ENCODE peak calls at places on chromosome X, in five cellular contexts. One of them, this sample, is unnamed.

GRCh38 chrX:134622056-134622812 is 36.0 kb downstream of the PLAC1 start:
- DNase-seq in H9: peak
- DNase-seq in progenitor cell of endocrine pancreas: no peak
- DNase-seq in hypothalamus: no peak
- DNase-seq in HTR-8/SVneo: peak
- DNase-seq in this sample: peak

GRCh38 chrX:47166126-47166525 is 21.1 kb downstream of the RBM10 start:
- DNase-seq in H9: no peak
- DNase-seq in progenitor cell of endocrine pancreas: no peak
- DNase-seq in hypothalamus: no peak
- DNase-seq in HTR-8/SVneo: no peak
- DNase-seq in this sample: no peak

GRCh38 chrX:75210602-75211001 is 54.5 kb upstream of the ABCB7 start:
- DNase-seq in H9: no peak
- DNase-seq in progenitor cell of endocrine pancreas: no peak
- DNase-seq in hypothalamus: no peak
- DNase-seq in HTR-8/SVneo: no peak
- DNase-seq in this sample: no peak

GRCh38 chrX:133674726-133675470 is 259.6 kb upstream of the GPC4 start:
- DNase-seq in H9: peak
- DNase-seq in progenitor cell of endocrine pancreas: no peak
- DNase-seq in hypothalamus: no peak
- DNase-seq in HTR-8/SVneo: no peak
- DNase-seq in this sample: no peak

GRCh38 chrX:153708415-153708814 is 15.8 kb downstream of the BCAP31 start:
- DNase-seq in H9: peak
- DNase-seq in progenitor cell of endocrine pancreas: peak
- DNase-seq in hypothalamus: peak
- DNase-seq in HTR-8/SVneo: peak
- DNase-seq in this sample: peak

GRCh38 chrX:39214380-39215126 is 413.3 kb downstream of the MID1IP1 start:
- DNase-seq in H9: no peak
- DNase-seq in progenitor cell of endocrine pancreas: no peak
- DNase-seq in hypothalamus: peak
- DNase-seq in HTR-8/SVneo: no peak
- DNase-seq in this sample: no peak

GRCh38 chrX:43592597-43592996 is 63.5 kb upstream of the MAOA start:
- DNase-seq in H9: no peak
- DNase-seq in progenitor cell of endocrine pancreas: no peak
- DNase-seq in hypothalamus: no peak
- DNase-seq in HTR-8/SVneo: no peak
- DNase-seq in this sample: no peak

GRCh38 chrX:53831662-53832635 is 145.4 kb upstream of the HUWE1 start:
- DNase-seq in H9: peak
- DNase-seq in progenitor cell of endocrine pancreas: no peak
- DNase-seq in hypothalamus: no peak
- DNase-seq in HTR-8/SVneo: peak
- DNase-seq in this sample: no peak

GRCh38 chrX:131277543-131278115 is 11.5 kb downstream of the IGSF1 start:
- DNase-seq in H9: no peak
- DNase-seq in progenitor cell of endocrine pancreas: no peak
- DNase-seq in hypothalamus: no peak
- DNase-seq in HTR-8/SVneo: no peak
- DNase-seq in this sample: no peak

GRCh38 chrX:39871648-39872047 is 226.1 kb downstream of the BCOR start:
- DNase-seq in H9: no peak
- DNase-seq in progenitor cell of endocrine pancreas: no peak
- DNase-seq in hypothalamus: no peak
- DNase-seq in HTR-8/SVneo: no peak
- DNase-seq in this sample: no peak

GRCh38 chrX:125378205-125378604 is 58.5 kb downstream of the TEX13C start:
- DNase-seq in H9: no peak
- DNase-seq in progenitor cell of endocrine pancreas: no peak
- DNase-seq in hypothalamus: no peak
- DNase-seq in HTR-8/SVneo: peak
- DNase-seq in this sample: no peak

GRCh38 chrX:41409006-41409405 is 38.1 kb upstream of the NYX start:
- DNase-seq in H9: no peak
- DNase-seq in progenitor cell of endocrine pancreas: no peak
- DNase-seq in hypothalamus: no peak
- DNase-seq in HTR-8/SVneo: no peak
- DNase-seq in this sample: no peak

GRCh38 chrX:17413228-17413627 is 38.2 kb downstream of the NHS start:
- DNase-seq in H9: no peak
- DNase-seq in progenitor cell of endocrine pancreas: no peak
- DNase-seq in hypothalamus: no peak
- DNase-seq in HTR-8/SVneo: peak
- DNase-seq in this sample: no peak

GRCh38 chrX:151966236-151966635 is 8.2 kb downstream of the GABRE start:
- DNase-seq in H9: no peak
- DNase-seq in progenitor cell of endocrine pancreas: no peak
- DNase-seq in hypothalamus: no peak
- DNase-seq in HTR-8/SVneo: no peak
- DNase-seq in this sample: no peak

GRCh38 chrX:106286053-106286650 is 118.0 kb downstream of the PWWP3B start:
- DNase-seq in H9: no peak
- DNase-seq in progenitor cell of endocrine pancreas: no peak
- DNase-seq in hypothalamus: no peak
- DNase-seq in HTR-8/SVneo: no peak
- DNase-seq in this sample: no peak

GRCh38 chrX:1444896-1445480 is 7.7 kb downstream of the ASMTL start:
- DNase-seq in H9: peak
- DNase-seq in progenitor cell of endocrine pancreas: no peak
- DNase-seq in hypothalamus: no peak
- DNase-seq in HTR-8/SVneo: no peak
- DNase-seq in this sample: no peak

GRCh38 chrX:12580548-12580947 is 210.7 kb upstream of the PRPS2 start:
- DNase-seq in H9: no peak
- DNase-seq in progenitor cell of endocrine pancreas: no peak
- DNase-seq in hypothalamus: no peak
- DNase-seq in HTR-8/SVneo: no peak
- DNase-seq in this sample: no peak

GRCh38 chrX:110442631-110443030 is 84.0 kb downstream of the RTL9 start:
- DNase-seq in H9: peak
- DNase-seq in progenitor cell of endocrine pancreas: no peak
- DNase-seq in hypothalamus: no peak
- DNase-seq in HTR-8/SVneo: no peak
- DNase-seq in this sample: no peak

This sample was measured in H1.